ENCODE peak calls at places on chromosomes 6 and 20, in eight cellular contexts. O is Daoy; M is activated CD4-positive, alpha-beta memory T cell treated with anti-CD3 and anti-CD28 coated beads, Interleukin-2, amount 10 ng/mL, durations not matched to agents 7 days and 5 days; A is mesendoderm; X is right cardiac atrium; Z is T follicular helper cell; S is OCI-LY7; L is CD8-positive, alpha-beta memory T cell. J is an unnamed sample.

GRCh38 chr20:62975251-62975770 is 22.8 kb downstream of the SLC17A9 start:
- DNase-seq in S (no peak), O (no peak), A (no peak), Z (no peak), M (no peak), X (no peak), L (no peak), J (no peak)

GRCh38 chr6:52503853-52504777 is 72.7 kb downstream of the TRAM2 start:
- DNase-seq in S (no peak), A (peak), O (peak), Z (no peak), X (peak), M (no peak), L (no peak), J (peak)

GRCh38 chr6:167329014-167329413 is 4.1 kb downstream of the TTLL2 start:
- DNase-seq in Z (no peak), M (no peak), O (no peak), L (no peak), S (no peak), X (no peak), A (no peak), J (no peak)

GRCh38 chr20:24148372-24148771 is 159.8 kb upstream of the GGTLC1 start:
- DNase-seq in S (peak), O (no peak), L (no peak), M (peak), X (no peak), Z (no peak), A (no peak), J (no peak)

GRCh38 chr6:165556116-165556843 is 106.8 kb downstream of the PDE10A start:
- DNase-seq in X (no peak), O (peak), Z (no peak), M (no peak), S (no peak), A (no peak), L (no peak), J (no peak)

GRCh38 chr6:133843098-133843497 is 45.8 kb upstream of the TCF21 start:
- DNase-seq in O (no peak), L (no peak), A (no peak), X (no peak), M (no peak), S (no peak), Z (no peak), J (no peak)

GRCh38 chr6:46972521-46972920 is 50.8 kb upstream of the ADGRF5 start:
- DNase-seq in Z (no peak), A (no peak), M (no peak), L (no peak), O (no peak), S (no peak), X (no peak), J (no peak)

GRCh38 chr6:34273242-34273805 is 24.5 kb upstream of the SMIM29 start:
- DNase-seq in O (no peak), S (peak), A (peak), X (peak), M (no peak), L (no peak), Z (no peak), J (no peak)

GRCh38 chr6:107931894-107932293 is 26.1 kb downstream of the SEC63 start:
- DNase-seq in M (no peak), L (no peak), S (no peak), X (no peak), O (no peak), A (no peak), Z (no peak), J (no peak)

GRCh38 chr6:92708270-92708669 is 711.1 kb downstream of the EPHA7 start:
- DNase-seq in A (no peak), S (no peak), L (no peak), O (no peak), Z (no peak), M (no peak), X (no peak), J (no peak)

GRCh38 chr6:154852700-154853099 is 119.5 kb downstream of the SCAF8 start:
- DNase-seq in M (no peak), S (no peak), X (no peak), A (no peak), Z (no peak), O (peak), L (no peak), J (peak)

GRCh38 chr20:57055345-57055744 is 211.1 kb downstream of the BMP7 start:
- DNase-seq in Z (no peak), L (no peak), S (peak), M (no peak), X (no peak), O (no peak), A (no peak), J (no peak)

GRCh38 chr20:23918101-23918862 is 38.7 kb upstream of the CST5 start:
- DNase-seq in O (no peak), X (no peak), L (no peak), M (no peak), S (no peak), A (no peak), Z (no peak), J (no peak)

GRCh38 chr6:132734694-132735236 is 20.9 kb upstream of the VNN1 start:
- DNase-seq in X (no peak), Z (no peak), M (no peak), O (no peak), A (peak), S (no peak), L (no peak), J (peak)

GRCh38 chr20:2849529-2849928 is 9.0 kb downstream of the VPS16 start:
- DNase-seq in O (no peak), M (no peak), L (no peak), X (no peak), A (no peak), Z (no peak), S (no peak), J (no peak)

GRCh38 chr20:3071610-3072529 is at the start of gene OXT:
- DNase-seq in Z (peak), L (peak), A (peak), O (no peak), M (peak), X (peak), S (no peak), J (peak)

J was measured in GM23248.